ENCODE peak calls at places on chromosomes 1 and 21, in nine cellular contexts. A is amniotic stem cell; T is H4; B is stimulated activated naive CD8-positive, alpha-beta T cell treated with anti-CD3 and anti-CD28 coated beads, Interleukin-15, Interleukin-2, amounts not matched to agents 100 U/mL and 50 U/mL, for 24 hours; C is NAMALWA; N is stimulated activated CD4-positive, alpha-beta T cell treated with anti-CD3 and anti-CD28 coated beads, Interleukin-4, amount 100 ng/mL, for 1 hour; S is NCI-H2171 treated with DMSO at 0.1 percent for 48 hours; Y is sigmoid colon; J is HT-29. H is an unnamed sample.

GRCh38 chr1:180382326-180383115 is 119.9 kb downstream of the ACBD6 start:
- DNase-seq in A (no peak), T (no peak), B (no peak), C (no peak), N (no peak), S (no peak), Y (no peak), J (peak; percentile 27), H (no peak)

GRCh38 chr1:243716901-243717300 is 133.1 kb downstream of the AKT3 start:
- DNase-seq in A (no peak), T (no peak), B (no peak), C (no peak), N (no peak), S (no peak), Y (no peak), J (no peak), H (no peak)

GRCh38 chr1:209513226-209513625 is 70.3 kb upstream of the CAMK1G start:
- DNase-seq in A (no peak), T (peak; percentile 62), B (no peak), C (peak; percentile 45), N (no peak), S (peak; percentile 54), Y (no peak), J (peak; percentile 65), H (no peak)

GRCh38 chr21:40635336-40635735 is 211.6 kb downstream of the DSCAM start:
- DNase-seq in A (no peak), T (no peak), B (no peak), C (no peak), N (no peak), S (no peak), Y (no peak), J (no peak), H (no peak)

GRCh38 chr1:167565922-167566321 is 12.4 kb upstream of the CREG1 start:
- DNase-seq in A (no peak), T (no peak), B (no peak), C (peak; percentile 50), N (no peak), S (no peak), Y (no peak), J (no peak), H (no peak)

GRCh38 chr1:229457436-229457835 is 23.5 kb upstream of the ACTA1 start:
- DNase-seq in A (no peak), T (no peak), B (no peak), C (no peak), N (no peak), S (no peak), Y (no peak), J (no peak), H (no peak)

GRCh38 chr1:230870916-230871315 is 2.6 kb upstream of the C1orf198 start:
- DNase-seq in A (no peak), T (no peak), B (no peak), C (no peak), N (no peak), S (no peak), Y (no peak), J (no peak), H (no peak)

GRCh38 chr1:229280921-229281320 is 10.0 kb downstream of the RAB4A start:
- DNase-seq in A (no peak), T (no peak), B (no peak), C (no peak), N (no peak), S (no peak), Y (no peak), J (no peak), H (no peak)

GRCh38 chr1:231020139-231020601 is 19.9 kb downstream of the FAM89A start:
- DNase-seq in A (no peak), T (peak; percentile 35), B (no peak), C (no peak), N (no peak), S (no peak), Y (no peak), J (no peak), H (no peak)

GRCh38 chr1:27137022-27137542 is 17.8 kb downstream of the SLC9A1 start:
- DNase-seq in A (no peak), T (no peak), B (peak; percentile 84), C (peak; percentile 44), N (peak; percentile 79), S (peak; percentile 88), Y (peak; percentile 76), J (no peak), H (peak; percentile 90)

GRCh38 chr1:201692307-201693018 is 136.5 kb upstream of the IPO9 start:
- DNase-seq in A (no peak), T (no peak), B (no peak), C (no peak), N (no peak), S (no peak), Y (no peak), J (no peak), H (no peak)

GRCh38 chr1:30872033-30872947 is 36.3 kb downstream of the SDC3 start:
- DNase-seq in A (no peak), T (no peak), B (no peak), C (peak; percentile 40), N (no peak), S (no peak), Y (no peak), J (no peak), H (no peak)

GRCh38 chr1:63245186-63245585 is 77.2 kb upstream of the FOXD3 start:
- DNase-seq in A (no peak), T (no peak), B (no peak), C (no peak), N (no peak), S (no peak), Y (no peak), J (no peak), H (no peak)

GRCh38 chr21:26095131-26095530 is 75.4 kb downstream of the APP start:
- DNase-seq in A (no peak), T (no peak), B (no peak), C (no peak), N (no peak), S (no peak), Y (no peak), J (no peak), H (no peak)

GRCh38 chr21:41570791-41571355 is 62.9 kb upstream of the TMPRSS2 start:
- DNase-seq in A (no peak), T (no peak), B (no peak), C (peak; percentile 51), N (no peak), S (no peak), Y (no peak), J (no peak), H (no peak)

GRCh38 chr1:234090212-234091064 is 186.0 kb downstream of the SLC35F3 start:
- DNase-seq in A (no peak), T (no peak), B (no peak), C (no peak), N (no peak), S (no peak), Y (no peak), J (no peak), H (no peak)

GRCh38 chr1:171655215-171656116 is 3.0 kb upstream of the MYOC start:
- DNase-seq in A (no peak), T (peak; percentile 44), B (peak; percentile 88), C (peak; percentile 64), N (peak; percentile 73), S (no peak), Y (peak; percentile 91), J (peak; percentile 41), H (peak; percentile 94)

GRCh38 chr1:247548847-247549246 is at the start of gene GCSAML:
- DNase-seq in A (no peak), T (no peak), B (peak; percentile 12), C (no peak), N (no peak), S (no peak), Y (no peak), J (no peak), H (no peak)

GRCh38 chr1:27645071-27645415 is 10.1 kb upstream of the FGR start:
- DNase-seq in A (no peak), T (no peak), B (no peak), C (no peak), N (no peak), S (no peak), Y (no peak), J (no peak), H (no peak)

GRCh38 chr1:119984771-119985170 is 84.7 kb downstream of the NOTCH2 start:
- DNase-seq in A (no peak), T (no peak), B (no peak), C (no peak), N (no peak), S (no peak), Y (no peak), J (no peak), H (no peak)

GRCh38 chr1:58575831-58576726 is 973 bp downstream of the TACSTD2 start:
- DNase-seq in A (no peak), T (no peak), B (peak; percentile 41), C (no peak), N (peak; percentile 17), S (no peak), Y (no peak), J (peak; percentile 57), H (peak; percentile 84)

GRCh38 chr21:36806103-36806502 is 107.2 kb downstream of the SIM2 start:
- DNase-seq in A (no peak), T (peak; percentile 49), B (no peak), C (no peak), N (no peak), S (no peak), Y (no peak), J (no peak), H (no peak)

GRCh38 chr21:42614811-42615342 is 38.5 kb upstream of the PDE9A start:
- DNase-seq in A (no peak), T (peak; percentile 48), B (peak; percentile 60), C (peak; percentile 47), N (peak; percentile 51), S (peak; percentile 11), Y (no peak), J (peak; percentile 52), H (peak; percentile 36)

GRCh38 chr1:28905921-28906666 is 8.3 kb upstream of the EPB41 start:
- DNase-seq in A (no peak), T (no peak), B (no peak), C (no peak), N (no peak), S (no peak), Y (no peak), J (no peak), H (peak; percentile 9)

GRCh38 chr21:40511976-40512375 is 335.0 kb downstream of the DSCAM start:
- DNase-seq in A (peak; percentile 14), T (no peak), B (no peak), C (no peak), N (no peak), S (no peak), Y (no peak), J (no peak), H (no peak)

GRCh38 chr1:194318790-194319280 is 1132.4 kb upstream of the B3GALT2 start:
- DNase-seq in A (no peak), T (no peak), B (no peak), C (no peak), N (no peak), S (no peak), Y (no peak), J (no peak), H (no peak)

GRCh38 chr21:29334717-29335428 is 36.2 kb downstream of the BACH1 start:
- DNase-seq in A (no peak), T (peak; percentile 53), B (no peak), C (no peak), N (no peak), S (no peak), Y (no peak), J (no peak), H (no peak)

GRCh38 chr1:237235080-237235479 is 193.1 kb downstream of the RYR2 start:
- DNase-seq in A (no peak), T (no peak), B (no peak), C (no peak), N (no peak), S (peak; percentile 89), Y (no peak), J (no peak), H (no peak)

GRCh38 chr1:221411283-221411682 is 330.6 kb downstream of the DUSP10 start:
- DNase-seq in A (no peak), T (no peak), B (no peak), C (no peak), N (no peak), S (no peak), Y (no peak), J (peak; percentile 5), H (no peak)

GRCh38 chr21:34580181-34580700 is 34.7 kb downstream of the RCAN1 start:
- DNase-seq in A (no peak), T (no peak), B (no peak), C (no peak), N (no peak), S (no peak), Y (no peak), J (peak; percentile 13), H (peak; percentile 91)

GRCh38 chr1:168786476-168787330 is 57.7 kb upstream of the DPT start:
- DNase-seq in A (no peak), T (peak; percentile 19), B (no peak), C (no peak), N (no peak), S (peak; percentile 46), Y (no peak), J (no peak), H (no peak)